ENCODE peak calls at places on chromosome 18, in seven cellular contexts. X is osteocyte, F is fibroblast of the aortic adventitia, M is neural progenitor cell, Z is cardiac fibroblast, V is foreskin fibroblast, Q is cardiac muscle cell. C is an unnamed sample.

GRCh38 chr18:28176933-28177827 is at the start of gene CDH2:
- DNase-seq in X (peak), F (peak), M (peak), Z (peak), V (peak), Q (peak), C (peak)

GRCh38 chr18:8777846-8778245 is 72.5 kb downstream of the MTCL1 start:
- DNase-seq in X (no peak), F (no peak), M (peak), Z (no peak), V (no peak), Q (no peak), C (no peak)

GRCh38 chr18:6660334-6660733 is 69.2 kb upstream of the ARHGAP28 start:
- DNase-seq in X (no peak), F (no peak), M (no peak), Z (no peak), V (peak), Q (peak), C (no peak)

GRCh38 chr18:62209046-62209445 is 22.0 kb downstream of the RELCH start:
- DNase-seq in X (no peak), F (peak), M (no peak), Z (peak), V (peak), Q (no peak), C (no peak)

GRCh38 chr18:48896875-48897511 is 53.8 kb downstream of the SMAD7 start:
- DNase-seq in X (no peak), F (peak), M (peak), Z (peak), V (peak), Q (peak), C (no peak)

GRCh38 chr18:78766651-78767533 is 212.7 kb upstream of the SALL3 start:
- DNase-seq in X (peak), F (no peak), M (no peak), Z (no peak), V (no peak), Q (no peak), C (no peak)

GRCh38 chr18:35047697-35048292 is 6.6 kb downstream of the MAPRE2 start:
- DNase-seq in X (no peak), F (no peak), M (no peak), Z (no peak), V (no peak), Q (no peak), C (no peak)

GRCh38 chr18:55857961-55858360 is 270.0 kb upstream of the TCF4 start:
- DNase-seq in X (no peak), F (no peak), M (no peak), Z (no peak), V (no peak), Q (no peak), C (no peak)

GRCh38 chr18:9210996-9211395 is 74.4 kb downstream of the ANKRD12 start:
- DNase-seq in X (no peak), F (no peak), M (no peak), Z (peak), V (no peak), Q (no peak), C (no peak)

GRCh38 chr18:5841518-5841917 is 53.8 kb downstream of the TMEM200C start:
- DNase-seq in X (no peak), F (no peak), M (no peak), Z (peak), V (no peak), Q (no peak), C (no peak)

GRCh38 chr18:7417742-7418141 is 149.4 kb upstream of the PTPRM start:
- DNase-seq in X (no peak), F (no peak), M (no peak), Z (peak), V (no peak), Q (no peak), C (no peak)

GRCh38 chr18:49849331-49850217 is 36.2 kb upstream of the ACAA2 start:
- DNase-seq in X (peak), F (peak), M (peak), Z (peak), V (peak), Q (no peak), C (no peak)

GRCh38 chr18:62634991-62635630 is 80.2 kb upstream of the PHLPP1 start:
- DNase-seq in X (no peak), F (no peak), M (no peak), Z (no peak), V (peak), Q (no peak), C (no peak)

GRCh38 chr18:78087338-78087737 is 837.7 kb downstream of the GALR1 start:
- DNase-seq in X (no peak), F (no peak), M (no peak), Z (no peak), V (no peak), Q (no peak), C (no peak)

GRCh38 chr18:11308499-11308898 is 159.1 kb upstream of the PIEZO2 start:
- DNase-seq in X (no peak), F (peak), M (no peak), Z (peak), V (peak), Q (no peak), C (no peak)

GRCh38 chr18:6284761-6285160 is 129.9 kb downstream of the L3MBTL4 start:
- DNase-seq in X (no peak), F (no peak), M (no peak), Z (no peak), V (no peak), Q (no peak), C (no peak)

GRCh38 chr18:79366177-79367094 is 29.3 kb upstream of the NFATC1 start:
- DNase-seq in X (peak), F (no peak), M (no peak), Z (no peak), V (peak), Q (no peak), C (no peak)

GRCh38 chr18:61703508-61703907 is 189.3 kb downstream of the RNF152 start:
- DNase-seq in X (no peak), F (peak), M (no peak), Z (peak), V (peak), Q (no peak), C (no peak)

GRCh38 chr18:2958819-2959298 is 54.1 kb downstream of the LPIN2 start:
- DNase-seq in X (no peak), F (peak), M (no peak), Z (peak), V (peak), Q (no peak), C (no peak)

GRCh38 chr18:47160256-47160655 is 10.0 kb upstream of the HDHD2 start:
- DNase-seq in X (no peak), F (no peak), M (no peak), Z (no peak), V (no peak), Q (no peak), C (no peak)

GRCh38 chr18:23069481-23069880 is 65.8 kb upstream of the CABLES1 start:
- DNase-seq in X (no peak), F (no peak), M (no peak), Z (no peak), V (no peak), Q (no peak), C (no peak)

GRCh38 chr18:60549338-60549960 is 176.9 kb upstream of the MC4R start:
- DNase-seq in X (no peak), F (peak), M (peak), Z (peak), V (peak), Q (peak), C (no peak)

GRCh38 chr18:10128906-10129305 is 215.1 kb downstream of the VAPA start:
- DNase-seq in X (no peak), F (no peak), M (no peak), Z (no peak), V (peak), Q (no peak), C (no peak)

GRCh38 chr18:48027401-48027931 is 97.0 kb upstream of the SMAD2 start:
- DNase-seq in X (no peak), F (no peak), M (no peak), Z (no peak), V (no peak), Q (no peak), C (no peak)

GRCh38 chr18:76518543-76519155 is 23.6 kb upstream of the ZNF516 start:
- DNase-seq in X (no peak), F (peak), M (peak), Z (peak), V (peak), Q (peak), C (no peak)

GRCh38 chr18:74265546-74266098 is 26.1 kb downstream of the CYB5A start:
- DNase-seq in X (no peak), F (no peak), M (no peak), Z (no peak), V (no peak), Q (no peak), C (no peak)

GRCh38 chr18:12087483-12087960 is 6.1 kb upstream of the ANKRD62 start:
- DNase-seq in X (no peak), F (no peak), M (no peak), Z (no peak), V (no peak), Q (no peak), C (no peak)

DNA sequence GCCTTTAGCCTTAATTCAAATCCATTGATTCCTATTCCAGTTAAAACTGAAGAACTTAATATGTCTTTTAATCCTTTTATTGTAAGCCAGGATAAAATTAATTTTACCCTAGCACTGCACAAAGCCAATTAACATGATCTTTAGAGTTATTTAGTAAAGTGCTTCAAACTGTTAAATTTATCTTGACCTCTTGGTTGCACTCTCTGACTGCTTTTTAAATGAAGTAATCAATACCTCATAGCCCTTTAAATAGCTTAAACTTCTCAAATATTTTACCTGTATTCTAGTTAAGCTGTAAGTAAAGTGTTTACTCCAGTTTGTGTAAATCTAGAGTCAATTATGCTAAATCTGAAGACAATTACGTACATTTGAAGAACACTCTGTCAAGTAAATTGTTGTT is 221.0 kb downstream of the WDR7 start:
- DNase-seq in X (no peak), F (no peak), M (no peak), Z (no peak), V (no peak), Q (no peak), C (no peak)
- TF ChIP-seq CTCF in X (no peak), F (no peak), M (no peak), Z (no peak), V (no peak), Q (no peak), C (no peak)

GRCh38 chr18:64244571-64244970 is 95.7 kb upstream of the LINC00305 start:
- DNase-seq in X (no peak), F (no peak), M (peak), Z (no peak), V (no peak), Q (no peak), C (no peak)
- TF ChIP-seq CTCF in X (no peak), F (no peak), M (no peak), Z (no peak), V (no peak), Q (no peak), C (no peak)

GRCh38 chr18:41096504-41096903 is 858.5 kb upstream of the PIK3C3 start:
- DNase-seq in X (no peak), F (peak), M (peak), Z (peak), V (peak), Q (peak), C (no peak)
- TF ChIP-seq CTCF in X (peak), F (no peak), M (peak), Z (no peak), V (peak), Q (peak), C (no peak)

GRCh38 chr18:44680271-44681038 is at the start of gene SETBP1:
- DNase-seq in X (peak), F (peak), M (peak), Z (no peak), V (peak), Q (peak), C (peak)

GRCh38 chr18:44679912-44680270 is 797 bp upstream of the SETBP1 start:
- DNase-seq in X (no peak), F (peak), M (peak), Z (peak), V (peak), Q (peak), C (peak)

GRCh38 chr18:44677933-44678332 is 2.8 kb upstream of the SETBP1 start:
- DNase-seq in X (no peak), F (no peak), M (no peak), Z (no peak), V (no peak), Q (no peak), C (no peak)

GRCh38 chr18:44678725-44679055 is 2.0 kb upstream of the SETBP1 start:
- DNase-seq in X (no peak), F (no peak), M (no peak), Z (no peak), V (no peak), Q (no peak), C (no peak)

DNA sequence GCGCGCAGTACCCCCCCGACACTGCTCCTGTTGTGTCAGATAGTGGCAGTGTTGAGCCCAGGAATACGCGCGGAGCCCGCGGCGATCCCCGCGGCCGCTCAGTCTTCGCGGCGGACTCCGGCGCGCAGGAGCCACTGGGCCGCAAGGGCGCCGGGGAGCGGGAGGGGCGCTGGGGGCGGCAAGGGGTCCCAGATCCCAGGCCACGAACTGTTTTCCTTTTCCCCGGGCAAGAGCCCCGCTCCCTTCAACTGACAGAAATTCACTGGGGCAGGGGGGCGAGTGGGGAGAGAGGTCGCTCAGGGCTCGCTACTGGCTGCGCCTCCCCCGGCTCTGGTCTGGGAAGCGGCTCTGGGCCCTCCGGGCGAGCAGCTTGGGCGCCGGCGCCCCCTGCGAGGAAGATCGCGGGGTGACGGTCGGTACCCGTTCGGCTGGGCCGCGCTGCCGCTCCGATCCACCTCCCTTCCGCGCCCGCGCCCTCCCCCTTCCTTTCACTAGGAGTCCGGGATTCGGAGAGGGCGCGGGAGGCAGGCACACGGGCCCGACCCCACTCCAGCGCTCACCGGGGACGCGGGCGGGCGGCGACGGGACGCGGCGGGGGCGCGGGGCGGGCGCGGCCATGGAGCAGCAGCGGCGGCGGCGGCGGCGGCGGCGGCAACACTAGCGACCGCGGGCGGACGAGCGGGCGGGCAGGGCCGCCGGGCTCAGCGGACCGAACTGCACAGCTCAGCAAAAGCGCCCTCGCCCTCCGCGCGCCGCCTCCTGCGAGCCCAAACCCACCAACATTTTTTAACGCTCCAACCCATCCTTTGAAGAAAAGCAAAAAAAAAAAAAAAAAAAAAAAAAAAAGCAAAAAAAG is 1.4 kb upstream of the SETBP1 start:
- DNase-seq in X (peak), F (peak), M (peak), Z (peak), V (peak), Q (peak), C (peak)
- TF ChIP-seq CTCF in X (peak), F (peak), M (peak), Z (peak), V (peak), Q (peak), C (peak)

GRCh38 chr18:37266290-37266689 is 299.3 kb downstream of the CELF4 start:
- DNase-seq in X (no peak), F (no peak), M (peak), Z (no peak), V (no peak), Q (peak), C (no peak)
- TF ChIP-seq CTCF in X (peak), F (no peak), M (peak), Z (no peak), V (no peak), Q (no peak), C (no peak)

GRCh38 chr18:37393945-37394609 is 171.5 kb downstream of the CELF4 start:
- DNase-seq in X (peak), F (peak), M (peak), Z (peak), V (peak), Q (peak), C (peak)
- TF ChIP-seq CTCF in X (peak), F (no peak), M (peak), Z (no peak), V (no peak), Q (no peak), C (no peak)

GRCh38 chr18:41532344-41533086 is 422.5 kb upstream of the PIK3C3 start:
- DNase-seq in X (no peak), F (no peak), M (peak), Z (peak), V (no peak), Q (peak), C (no peak)
- TF ChIP-seq CTCF in X (peak), F (no peak), M (peak), Z (no peak), V (no peak), Q (peak), C (no peak)

GRCh38 chr18:54671291-54671881 is 80.3 kb downstream of the DYNAP start:
- DNase-seq in X (no peak), F (peak), M (peak), Z (peak), V (peak), Q (peak), C (no peak)
- TF ChIP-seq CTCF in X (peak), F (peak), M (peak), Z (peak), V (peak), Q (peak), C (peak)

DNA sequence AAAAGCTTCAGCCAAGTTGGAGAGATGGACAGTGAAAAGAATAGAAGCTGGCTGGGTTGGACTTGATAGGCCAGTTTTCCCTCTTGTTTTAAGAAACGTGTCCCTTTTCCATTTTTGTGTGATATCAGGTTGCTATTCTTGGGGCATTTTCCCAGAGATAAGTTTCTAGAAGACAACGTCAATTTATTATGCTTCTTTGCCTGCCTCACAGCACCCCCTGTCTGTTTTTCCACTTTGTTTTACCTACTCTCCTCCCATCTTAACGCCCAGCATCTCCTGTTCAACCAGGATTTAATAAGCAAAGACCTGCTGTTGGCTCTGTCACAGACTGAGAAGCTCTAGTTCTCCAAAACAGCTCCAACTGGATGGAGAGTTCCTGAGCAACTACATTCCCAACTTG is 317.8 kb upstream of the ZNF521 start:
- DNase-seq in X (no peak), F (peak), M (peak), Z (peak), V (peak), Q (no peak), C (no peak)
- TF ChIP-seq CTCF in X (peak), F (peak), M (peak), Z (no peak), V (peak), Q (no peak), C (no peak)

GRCh38 chr18:58336605-58337004 is 292.3 kb downstream of the ALPK2 start:
- DNase-seq in X (no peak), F (no peak), M (no peak), Z (no peak), V (peak), Q (no peak), C (no peak)

GRCh38 chr18:58334061-58334460 is 290.0 kb downstream of the NEDD4L start:
- DNase-seq in X (no peak), F (no peak), M (no peak), Z (no peak), V (no peak), Q (no peak), C (no peak)

GRCh38 chr18:58335223-58335622 is 291.2 kb downstream of the NEDD4L start:
- DNase-seq in X (no peak), F (no peak), M (peak), Z (no peak), V (no peak), Q (no peak), C (no peak)

GRCh38 chr18:58337285-58337684 is 291.6 kb downstream of the ALPK2 start:
- DNase-seq in X (no peak), F (no peak), M (no peak), Z (no peak), V (no peak), Q (no peak), C (no peak)

GRCh38 chr18:58335821-58336220 is 291.8 kb downstream of the NEDD4L start:
- DNase-seq in X (no peak), F (no peak), M (no peak), Z (no peak), V (no peak), Q (no peak), C (no peak)
- TF ChIP-seq CTCF in X (peak), F (peak), M (peak), Z (peak), V (no peak), Q (peak), C (no peak)

C was measured in mesothelial cell of epicardium.